ENCODE peak calls at places on chromosomes 1 and 21, in seven cellular contexts. N is GM23338, Y is A549, B is mammary epithelial cell, S is thoracic aorta, F is tibial artery, L is lower lobe of right lung. U is an unnamed sample.

GRCh38 chr1:207172885-207173284 is 68.9 kb downstream of the C4BPA start:
- DNase-seq in Y (no peak), F (no peak), L (no peak), N (no peak), B (no peak), S (no peak), U (no peak)

GRCh38 chr1:33378976-33379375 is 51.9 kb downstream of the PHC2 start:
- DNase-seq in S (no peak), F (no peak), Y (no peak), N (no peak), L (no peak), B (no peak), U (no peak)

GRCh38 chr21:37780991-37781983 is 135.0 kb downstream of the KCNJ6 start:
- DNase-seq in F (no peak), N (no peak), Y (no peak), B (peak; percentile 32), L (no peak), S (no peak), U (peak; percentile 86)

GRCh38 chr1:204493145-204493881 is 1.3 kb downstream of the PIK3C2B start:
- DNase-seq in B (peak; percentile 68), N (peak; percentile 52), Y (peak; percentile 48), L (peak; percentile 81), S (no peak), F (peak; percentile 71), U (peak; percentile 49)

GRCh38 chr1:119902775-119903442 is 6.6 kb upstream of the ADAM30 start:
- DNase-seq in S (no peak), B (no peak), Y (no peak), F (no peak), N (no peak), L (no peak), U (no peak)

GRCh38 chr1:182235604-182235951 is 156.0 kb downstream of the GLUL start:
- DNase-seq in F (no peak), B (no peak), N (no peak), Y (no peak), S (no peak), L (no peak), U (no peak)

GRCh38 chr1:202275061-202275770 is 66.5 kb downstream of the UBE2T start:
- DNase-seq in L (no peak), S (no peak), F (no peak), N (no peak), B (no peak), Y (no peak), U (no peak)

GRCh38 chr21:33325222-33326067 is 675 bp downstream of the IFNAR1 start:
- DNase-seq in L (peak; percentile 85), S (peak; percentile 54), F (peak; percentile 74), B (peak; percentile 75), N (peak; percentile 24), Y (peak; percentile 28), U (peak; percentile 48)

GRCh38 chr21:37415938-37416337 is 49.4 kb downstream of the DYRK1A start:
- DNase-seq in L (no peak), B (no peak), S (no peak), N (no peak), F (no peak), Y (no peak), U (no peak)

GRCh38 chr21:18986197-18986596 is 582.6 kb upstream of the TMPRSS15 start:
- DNase-seq in S (no peak), Y (no peak), F (no peak), L (no peak), N (no peak), B (no peak), U (no peak)

GRCh38 chr1:36136535-36136934 is 11.5 kb upstream of the COL8A2 start:
- DNase-seq in F (peak; percentile 64), Y (no peak), L (no peak), N (no peak), S (peak; percentile 64), B (peak; percentile 44), U (no peak)

GRCh38 chr1:36137226-36137625 is 12.1 kb downstream of the TRAPPC3 start:
- DNase-seq in L (no peak), F (no peak), Y (no peak), N (no peak), B (no peak), S (no peak), U (no peak)

GRCh38 chr1:36133484-36133883 is 8.5 kb upstream of the COL8A2 start:
- DNase-seq in F (peak; percentile 74), L (no peak), Y (peak; percentile 47), N (no peak), B (peak; percentile 84), S (peak; percentile 40), U (peak; percentile 84)

GRCh38 chr1:36134031-36134430 is 9.0 kb upstream of the COL8A2 start:
- DNase-seq in B (no peak), N (no peak), L (no peak), S (no peak), F (no peak), Y (no peak), U (no peak)

DNA sequence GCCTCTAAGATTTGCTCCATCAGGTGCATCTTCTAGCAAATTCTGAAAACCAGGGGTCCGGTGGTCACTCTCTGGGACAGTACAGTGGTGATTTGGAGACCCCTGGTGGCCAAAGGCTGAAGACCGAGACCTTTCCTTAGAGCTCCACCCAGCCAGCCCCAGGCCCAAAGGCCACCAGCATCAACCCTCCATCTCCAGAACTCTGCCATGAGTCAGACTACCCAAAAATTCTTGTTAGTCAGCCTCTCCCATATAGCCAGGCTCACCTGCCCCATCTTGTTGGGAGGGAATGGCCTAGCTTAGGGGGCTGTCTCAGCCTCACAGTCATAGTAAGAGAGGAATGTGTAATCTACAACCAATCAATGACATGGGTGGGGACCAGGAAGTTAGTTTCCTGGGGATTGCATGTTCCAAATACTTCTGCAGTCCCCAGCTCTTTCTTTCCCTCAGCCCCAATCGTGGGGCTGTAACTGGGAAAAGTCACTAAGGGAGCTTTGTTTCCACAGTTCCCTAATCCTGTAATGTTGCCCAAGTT is 9.8 kb upstream of the COL8A2 start:
- DNase-seq in S (peak; percentile 53), N (peak; percentile 90), Y (peak; percentile 68), B (peak; percentile 91), F (peak; percentile 58), L (no peak), U (peak; percentile 91)
- H3K27ac ChIP-seq in S (peak overlapping the region; percentile 89), N (no peak overlapping the region), Y (no peak overlapping the region), B (peak overlapping the region; percentile 79), F (peak overlapping the region; percentile 76), L (peak overlapping the region; percentile 18), U (peak overlapping the region; percentile 11)

GRCh38 chr1:10789392-10790154 is 6.9 kb downstream of the CASZ1 start:
- DNase-seq in B (no peak), F (no peak), N (no peak), S (no peak), Y (no peak), L (no peak), U (no peak)

GRCh38 chr1:10790155-10790707 is 6.2 kb downstream of the CASZ1 start:
- DNase-seq in Y (no peak), L (no peak), B (no peak), S (no peak), F (no peak), N (no peak), U (no peak)

GRCh38 chr1:10785855-10786638 is 10.4 kb downstream of the CASZ1 start:
- DNase-seq in F (no peak), Y (no peak), B (no peak), N (no peak), S (no peak), L (no peak), U (no peak)

GRCh38 chr1:10787274-10787673 is 9.2 kb downstream of the CASZ1 start:
- DNase-seq in L (no peak), S (no peak), N (no peak), Y (no peak), B (no peak), F (no peak), U (no peak)

DNA sequence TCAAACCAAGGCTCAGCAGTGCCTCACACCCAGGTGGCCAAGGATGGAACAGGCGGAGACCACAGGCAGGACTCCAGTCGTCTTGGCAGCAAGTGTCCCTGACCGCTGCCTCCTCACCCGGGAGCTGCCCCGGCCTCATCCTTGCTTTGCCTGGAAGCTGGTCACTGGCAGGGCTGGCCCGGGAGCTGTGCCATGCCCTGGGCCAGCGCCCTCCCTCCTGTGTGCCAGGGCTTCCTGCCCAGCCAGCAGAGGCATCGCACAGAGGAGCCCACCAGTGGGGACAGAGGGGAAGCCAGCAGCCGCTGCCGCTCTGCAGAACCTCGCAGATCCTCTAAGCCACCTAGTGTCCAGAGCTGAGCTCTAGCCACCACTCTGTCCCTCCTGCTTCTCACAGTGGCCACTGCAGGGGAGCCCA is 7.8 kb downstream of the CASZ1 start:
- DNase-seq in Y (peak; percentile 42), F (no peak), S (no peak), L (peak; percentile 53), B (no peak), N (peak; percentile 54), U (no peak)
- TF ChIP-seq CTCF in Y (peak; percentile 35), F (peak; percentile 41), S (peak; percentile 45), L (no peak), B (peak; percentile 8), N (peak; percentile 36), U (no peak)

DNA sequence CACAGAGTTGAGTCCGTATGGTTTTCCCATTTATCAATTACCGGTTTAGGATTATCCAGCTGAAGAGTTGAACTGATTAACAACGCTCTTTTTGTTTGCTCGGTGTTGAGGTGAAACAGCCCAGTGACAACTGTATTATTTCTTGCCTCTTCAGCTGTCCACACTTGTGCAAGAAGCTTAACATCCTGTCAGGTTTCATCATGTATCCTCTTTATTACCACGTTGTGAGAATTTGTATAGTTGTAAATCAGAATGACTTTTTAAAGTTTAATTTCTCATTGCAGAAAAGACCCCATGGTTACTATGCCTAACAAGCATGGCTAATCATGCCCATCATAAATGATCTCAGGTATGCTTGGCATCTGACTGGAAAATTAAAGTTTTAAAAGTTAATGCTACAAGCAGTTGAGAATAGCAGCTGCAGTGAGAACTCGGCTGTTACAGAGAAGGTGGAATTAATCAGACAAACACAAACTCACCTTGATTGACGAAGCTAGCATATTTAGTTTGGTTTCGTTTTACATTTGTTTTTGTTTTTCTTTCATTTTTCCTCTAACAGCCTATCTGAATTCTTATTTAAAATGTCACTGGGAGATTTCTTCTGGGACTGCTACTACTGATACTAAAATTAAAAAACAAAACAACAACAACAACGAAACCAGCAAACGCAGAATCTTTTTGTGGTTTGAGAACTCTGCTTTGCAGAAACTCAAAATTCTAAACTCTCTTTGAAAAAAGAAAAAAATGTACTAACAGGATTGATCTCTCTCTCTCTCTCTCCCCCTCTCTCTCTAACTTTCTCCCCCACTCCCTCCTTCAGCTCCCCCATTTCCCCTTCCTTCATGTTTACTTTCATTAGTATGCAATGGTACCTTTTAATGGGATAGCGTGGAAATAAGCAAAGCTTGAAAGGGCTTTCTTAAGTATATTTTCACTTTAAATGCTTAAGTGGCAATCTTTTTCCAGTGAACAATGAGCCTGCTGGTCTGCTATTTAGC is 562.9 kb upstream of the ADGRL2 start:
- DNase-seq in L (no peak), B (peak; percentile 29), F (no peak), S (no peak), N (no peak), Y (no peak), U (peak; percentile 24)
- H3K4me1 ChIP-seq in L (no peaks in the 10 kb centered on the region), B (no peaks in the 10 kb centered on the region), F (no peaks in the 10 kb centered on the region), S (peaks cover 4% of the 10 kb centered on the region), N (peaks cover 67% of the 10 kb centered on the region), Y (no peaks in the 10 kb centered on the region), U (peaks cover 6% of the 10 kb centered on the region)

DNA sequence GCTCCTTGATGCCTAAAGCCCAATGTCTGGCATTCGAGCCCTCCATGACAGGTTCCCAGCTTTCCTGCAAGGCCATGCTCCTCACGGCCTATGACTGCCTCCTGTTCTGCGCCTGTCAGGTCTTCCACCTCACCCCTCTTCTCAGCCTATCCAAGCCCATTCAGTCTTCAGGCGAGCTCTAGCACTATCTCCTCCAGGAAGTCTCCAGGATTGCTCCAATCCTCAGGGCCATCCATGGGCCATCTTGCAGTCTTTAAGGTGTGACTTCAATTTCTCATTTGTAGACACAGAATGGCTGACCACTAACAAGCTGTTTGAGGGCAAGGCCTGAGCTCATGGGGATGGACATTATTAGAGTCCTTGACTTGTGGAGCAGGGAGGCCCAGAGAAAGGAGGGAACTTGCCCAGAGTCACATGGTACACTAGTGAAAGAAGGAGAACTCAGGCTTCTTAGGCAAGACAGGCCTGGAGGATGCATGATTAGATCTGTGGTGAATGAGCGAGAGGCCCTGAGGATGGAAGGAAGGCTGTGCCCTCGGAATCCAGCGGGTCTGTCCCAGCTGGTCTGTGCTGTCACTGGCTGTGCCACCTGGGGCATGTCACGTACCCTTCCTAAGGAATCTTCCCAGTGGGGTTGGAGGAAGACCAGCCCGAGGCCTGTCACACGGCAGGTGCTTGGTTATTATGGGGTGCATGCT is 1.2 kb upstream of the ACOT11 start:
- DNase-seq in Y (no peak), S (no peak), N (no peak), B (no peak), L (no peak), F (no peak), U (no peak)
- H3K27ac ChIP-seq in Y (no peak overlapping the region), S (peak overlapping the region; percentile 72), N (no peak overlapping the region), B (no peak overlapping the region), L (no peak overlapping the region), F (peak overlapping the region; percentile 85), U (no peak overlapping the region)

U was measured in foreskin keratinocyte.